ENCODE peak calls at places on chromosomes 16 and 17, in ten cellular contexts. P is posterior vena cava; K is NCI-H146; O is activated CD4-positive, CD25-positive, alpha-beta regulatory T cell; V is mucosa of gallbladder; S is glutamatergic neuron; H is B cell; J is activated CD4-positive, alpha-beta memory T cell treated with anti-CD3 and anti-CD28 coated beads for 36 hours; R is lung; G is vagina. Z is an unnamed sample.

GRCh38 chr17:8151641-8152111 is 528 bp downstream of the PER1 start:
- DNase-seq in P (peak; percentile 97), K (peak; percentile 45), O (no peak), V (peak; percentile 86), S (peak; percentile 51), H (no peak), J (peak; percentile 46), R (peak; percentile 89), G (peak; percentile 96), Z (no peak)

GRCh38 chr17:81002409-81003361 is 11.0 kb downstream of the CHMP6 start:
- DNase-seq in P (no peak), K (peak; percentile 71), O (no peak), V (peak; percentile 50), S (no peak), H (peak; percentile 37), J (peak; percentile 22), R (no peak), G (no peak), Z (no peak)

GRCh38 chr17:80460286-80460881 is 16.0 kb downstream of the NPTX1 start:
- DNase-seq in P (no peak), K (no peak), O (no peak), V (peak; percentile 54), S (no peak), H (no peak), J (no peak), R (no peak), G (no peak), Z (no peak)

GRCh38 chr16:75097941-75098897 is 18.4 kb downstream of the LDHD start:
- DNase-seq in P (no peak), K (no peak), O (peak; percentile 42), V (no peak), S (no peak), H (no peak), J (peak; percentile 92), R (peak; percentile 60), G (no peak), Z (no peak)

GRCh38 chr17:1764274-1764673 is 2.4 kb downstream of the SERPINF1 start:
- DNase-seq in P (peak; percentile 92), K (no peak), O (no peak), V (peak; percentile 77), S (peak; percentile 42), H (peak; percentile 41), J (peak; percentile 46), R (peak; percentile 59), G (no peak), Z (no peak)

GRCh38 chr17:81049973-81050551 is 15.1 kb downstream of the BAIAP2 start:
- DNase-seq in P (no peak), K (no peak), O (no peak), V (peak; percentile 85), S (no peak), H (no peak), J (no peak), R (peak; percentile 74), G (no peak), Z (no peak)

GRCh38 chr17:62616993-62617893 is 10.2 kb upstream of the MRC2 start:
- DNase-seq in P (no peak), K (peak; percentile 26), O (no peak), V (no peak), S (peak; percentile 53), H (no peak), J (no peak), R (no peak), G (no peak), Z (peak; percentile 49)

GRCh38 chr17:9893606-9894005 is 11.5 kb downstream of the RCVRN start:
- DNase-seq in P (no peak), K (no peak), O (no peak), V (no peak), S (no peak), H (no peak), J (no peak), R (no peak), G (no peak), Z (no peak)

GRCh38 chr16:4572715-4573114 is 16.6 kb downstream of the C16orf96 start:
- DNase-seq in P (no peak), K (no peak), O (no peak), V (no peak), S (no peak), H (no peak), J (no peak), R (no peak), G (no peak), Z (no peak)

GRCh38 chr16:54080524-54081008 is 206.0 kb downstream of the IRX3 start:
- DNase-seq in P (no peak), K (no peak), O (no peak), V (no peak), S (no peak), H (no peak), J (no peak), R (no peak), G (no peak), Z (no peak)

GRCh38 chr17:74240637-74241036 is 27.3 kb downstream of the TTYH2 start:
- DNase-seq in P (no peak), K (no peak), O (no peak), V (no peak), S (no peak), H (no peak), J (no peak), R (no peak), G (no peak), Z (no peak)

Z was measured in NT2/D1.